ENCODE peak calls at places on chromosome 15, in five cellular contexts. One of them, this sample, is unnamed. For H3K27me3, the result is how much of the 10 kb centered on the place peaks cover.

GRCh38 chr15:92907880-92908279 is 7.8 kb downstream of the CHD2 start:
- DNase-seq in right cardiac atrium: peak
- DNase-seq in CD8-positive, alpha-beta T cell: no peak
- DNase-seq in SJSA1: peak
- DNase-seq in Karpas-422: no peak
- DNase-seq in this sample: no peak

GRCh38 chr15:30882861-30883433 is 20.8 kb upstream of the FAN1 start:
- DNase-seq in right cardiac atrium: no peak
- DNase-seq in CD8-positive, alpha-beta T cell: no peak
- DNase-seq in SJSA1: no peak
- DNase-seq in Karpas-422: no peak
- DNase-seq in this sample: no peak

GRCh38 chr15:28894631-28895030 is 8.9 kb downstream of the APBA2 start:
- DNase-seq in right cardiac atrium: no peak
- DNase-seq in CD8-positive, alpha-beta T cell: no peak
- DNase-seq in SJSA1: no peak
- DNase-seq in Karpas-422: no peak
- DNase-seq in this sample: peak

GRCh38 chr15:39426552-39427532 is 154.0 kb upstream of the THBS1 start:
- DNase-seq in right cardiac atrium: peak
- DNase-seq in CD8-positive, alpha-beta T cell: peak
- DNase-seq in SJSA1: peak
- DNase-seq in Karpas-422: peak
- DNase-seq in this sample: no peak

GRCh38 chr15:95972136-95972553 is 358.4 kb upstream of the NR2F2 start:
- DNase-seq in right cardiac atrium: peak
- DNase-seq in CD8-positive, alpha-beta T cell: no peak
- DNase-seq in SJSA1: no peak
- DNase-seq in Karpas-422: no peak
- DNase-seq in this sample: no peak

GRCh38 chr15:87874896-87875661 is 381.5 kb downstream of the NTRK3 start:
- DNase-seq in right cardiac atrium: no peak
- DNase-seq in CD8-positive, alpha-beta T cell: no peak
- DNase-seq in SJSA1: peak
- DNase-seq in Karpas-422: no peak
- DNase-seq in this sample: peak

GRCh38 chr15:97875513-97876285 is 84.8 kb upstream of the ARRDC4 start:
- DNase-seq in right cardiac atrium: peak
- DNase-seq in CD8-positive, alpha-beta T cell: no peak
- DNase-seq in SJSA1: no peak
- DNase-seq in Karpas-422: no peak
- DNase-seq in this sample: peak

GRCh38 chr15:77461486-77461885 is 40.8 kb downstream of the HMG20A start:
- DNase-seq in right cardiac atrium: no peak
- DNase-seq in CD8-positive, alpha-beta T cell: no peak
- DNase-seq in SJSA1: no peak
- DNase-seq in Karpas-422: no peak
- DNase-seq in this sample: no peak

GRCh38 chr15:65338366-65338765 is 33.9 kb downstream of the RNU5B-1 start:
- DNase-seq in right cardiac atrium: no peak
- DNase-seq in CD8-positive, alpha-beta T cell: no peak
- DNase-seq in SJSA1: no peak
- DNase-seq in Karpas-422: no peak
- DNase-seq in this sample: peak

GRCh38 chr15:70788114-70789049 is 25.0 kb upstream of the UACA start:
- DNase-seq in right cardiac atrium: no peak
- DNase-seq in CD8-positive, alpha-beta T cell: no peak
- DNase-seq in SJSA1: no peak
- DNase-seq in Karpas-422: no peak
- DNase-seq in this sample: no peak

GRCh38 chr15:95429345-95429744 is 901.2 kb upstream of the NR2F2 start:
- DNase-seq in right cardiac atrium: no peak
- DNase-seq in CD8-positive, alpha-beta T cell: no peak
- DNase-seq in SJSA1: no peak
- DNase-seq in Karpas-422: no peak
- DNase-seq in this sample: no peak

GRCh38 chr15:92690370-92690769 is 34.8 kb upstream of the FAM174B start:
- DNase-seq in right cardiac atrium: no peak
- DNase-seq in CD8-positive, alpha-beta T cell: no peak
- DNase-seq in SJSA1: no peak
- DNase-seq in Karpas-422: no peak
- DNase-seq in this sample: no peak

GRCh38 chr15:58306591-58307312 is 125.0 kb upstream of the LIPC start:
- DNase-seq in right cardiac atrium: no peak
- DNase-seq in CD8-positive, alpha-beta T cell: no peak
- DNase-seq in SJSA1: peak
- DNase-seq in Karpas-422: no peak
- DNase-seq in this sample: peak

DNA sequence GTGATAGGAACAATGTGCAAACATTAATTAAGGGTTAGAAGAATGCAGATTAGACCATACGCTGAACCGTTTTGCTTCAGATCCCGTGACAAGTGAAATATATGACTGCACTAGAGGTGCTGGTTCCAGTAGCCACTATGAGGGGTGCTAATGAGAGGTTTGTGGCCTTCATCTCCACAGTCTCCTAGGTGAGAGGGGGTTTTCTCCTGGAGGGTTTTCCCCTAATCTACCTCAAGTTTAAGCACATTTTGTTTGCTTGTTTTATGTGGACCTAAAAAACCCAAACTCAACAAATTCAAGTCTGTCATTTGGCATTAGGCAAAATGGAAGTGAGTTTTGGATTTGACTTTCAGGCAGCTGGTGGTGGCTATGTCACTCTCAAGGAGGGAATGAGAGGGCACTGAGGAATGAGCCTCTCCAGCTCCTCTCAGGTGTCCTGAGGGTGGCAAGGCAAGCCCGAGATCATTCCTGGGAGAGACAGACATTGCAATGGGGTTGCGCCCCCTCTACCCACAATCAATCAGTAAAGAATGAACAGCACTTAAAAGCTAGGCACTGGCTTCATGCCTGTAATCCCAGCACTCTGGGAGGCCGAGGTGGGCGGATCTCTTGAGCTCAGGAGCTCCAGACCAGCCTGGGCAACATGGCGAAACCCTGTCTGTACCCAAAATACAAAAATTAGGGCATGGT is 13.9 kb upstream of the SHF start:
- DNase-seq in right cardiac atrium: no peak
- DNase-seq in CD8-positive, alpha-beta T cell: no peak
- DNase-seq in SJSA1: no peak
- DNase-seq in Karpas-422: no peak
- DNase-seq in this sample: no peak
- H3K4me3 ChIP-seq in right cardiac atrium: no peak
- H3K4me3 ChIP-seq in CD8-positive, alpha-beta T cell: peak
- H3K4me3 ChIP-seq in SJSA1: peak
- H3K4me3 ChIP-seq in Karpas-422: peak
- H3K4me3 ChIP-seq in this sample: no peak

DNA sequence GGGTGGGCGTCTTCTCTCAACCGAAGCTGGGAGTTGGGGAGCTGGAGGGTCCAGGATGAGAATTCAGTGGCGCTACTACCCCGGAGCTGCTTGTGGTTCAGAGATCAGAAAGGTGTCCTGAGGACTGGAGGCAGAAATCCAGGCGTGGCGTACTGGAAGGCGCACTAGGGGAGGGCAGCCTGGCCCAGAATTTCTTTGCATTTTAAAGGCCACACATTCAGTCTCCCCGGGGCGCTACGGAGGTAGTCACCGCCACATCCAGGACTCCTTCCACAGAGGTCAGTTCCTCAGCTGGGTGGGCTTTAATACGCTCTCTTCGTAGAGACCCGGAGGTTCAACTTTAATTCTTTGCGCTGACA is 346 bp downstream of the MCTP2 start:
- DNase-seq in right cardiac atrium: no peak
- DNase-seq in CD8-positive, alpha-beta T cell: peak
- DNase-seq in SJSA1: no peak
- DNase-seq in Karpas-422: peak
- DNase-seq in this sample: no peak
- H3K27me3 ChIP-seq in right cardiac atrium: under half
- H3K27me3 ChIP-seq in CD8-positive, alpha-beta T cell: under half
- H3K27me3 ChIP-seq in SJSA1: under half
- H3K27me3 ChIP-seq in Karpas-422: under half
- H3K27me3 ChIP-seq in this sample: under half

GRCh38 chr15:67059127-67059553 is 6.3 kb upstream of the SMAD3 start:
- DNase-seq in right cardiac atrium: peak
- DNase-seq in CD8-positive, alpha-beta T cell: no peak
- DNase-seq in SJSA1: no peak
- DNase-seq in Karpas-422: no peak
- DNase-seq in this sample: no peak
- H3K4me3 ChIP-seq in right cardiac atrium: no peak
- H3K4me3 ChIP-seq in CD8-positive, alpha-beta T cell: no peak
- H3K4me3 ChIP-seq in SJSA1: no peak
- H3K4me3 ChIP-seq in Karpas-422: no peak
- H3K4me3 ChIP-seq in this sample: no peak

GRCh38 chr15:69701198-69701597 is 248.6 kb downstream of the RPLP1 start:
- DNase-seq in right cardiac atrium: no peak
- DNase-seq in CD8-positive, alpha-beta T cell: no peak
- DNase-seq in SJSA1: no peak
- DNase-seq in Karpas-422: no peak
- DNase-seq in this sample: no peak
- H3K27me3 ChIP-seq in right cardiac atrium: under half
- H3K27me3 ChIP-seq in CD8-positive, alpha-beta T cell: under half
- H3K27me3 ChIP-seq in SJSA1: under half
- H3K27me3 ChIP-seq in Karpas-422: under half
- H3K27me3 ChIP-seq in this sample: under half

GRCh38 chr15:78625621-78626280 is 5.0 kb upstream of the CHRNA3 start:
- DNase-seq in right cardiac atrium: no peak
- DNase-seq in CD8-positive, alpha-beta T cell: no peak
- DNase-seq in SJSA1: no peak
- DNase-seq in Karpas-422: peak
- DNase-seq in this sample: peak
- H3K4me3 ChIP-seq in right cardiac atrium: no peak
- H3K4me3 ChIP-seq in CD8-positive, alpha-beta T cell: no peak
- H3K4me3 ChIP-seq in SJSA1: no peak
- H3K4me3 ChIP-seq in Karpas-422: no peak
- H3K4me3 ChIP-seq in this sample: no peak

This sample was measured in H7.